ENCODE peak calls at places on chromosomes 13 and 19, in six cellular contexts. V, Y, X, D, A and Q are unnamed samples. For H3K4me1, the result is how much of the 10 kb centered on the place peaks cover.

GRCh38 chr13:78787189-78787588 is 128.2 kb upstream of the OBI1 start:
- DNase-seq in X (no peak), Y (no peak), A (no peak), V (no peak), D (no peak), Q (no peak)

GRCh38 chr13:29589967-29590366 is 5.5 kb downstream of the SLC7A1 start:
- DNase-seq in A (no peak), V (no peak), X (no peak), D (no peak), Y (no peak), Q (no peak)

GRCh38 chr19:42426643-42427042 is 545 bp downstream of the LIPE start:
- DNase-seq in A (no peak), D (no peak), V (no peak), Y (no peak), X (no peak), Q (no peak)

GRCh38 chr13:114142640-114143490 is 10.4 kb upstream of the RASA3 start:
- DNase-seq in D (peak), A (peak), Y (peak), V (no peak), X (peak), Q (no peak)

GRCh38 chr19:2266183-2266993 is 10.2 kb upstream of the JSRP1 start:
- DNase-seq in X (peak), Y (peak), D (peak), A (peak), V (peak), Q (peak)

GRCh38 chr19:37977992-37978391 is 71.0 kb downstream of the SIPA1L3 start:
- DNase-seq in D (no peak), Y (no peak), X (peak), A (peak), V (peak), Q (no peak)

GRCh38 chr19:29528350-29528945 is 2.7 kb downstream of the VSTM2B start:
- DNase-seq in V (peak), Y (peak), A (no peak), D (peak), X (peak), Q (no peak)

GRCh38 chr19:7506385-7507328 is 9.2 kb upstream of the ZNF358 start:
- DNase-seq in Y (peak), X (peak), V (peak), A (peak), D (peak), Q (peak)

GRCh38 chr19:41930926-41931592 is 2.8 kb upstream of the ERFL start:
- DNase-seq in X (no peak), Y (no peak), V (no peak), D (no peak), A (no peak), Q (no peak)

GRCh38 chr19:5778402-5778801 is 6.1 kb downstream of the PRR22 start:
- DNase-seq in A (no peak), X (no peak), V (no peak), D (no peak), Y (no peak), Q (no peak)

GRCh38 chr19:18768997-18769891 is 21.9 kb downstream of the COMP start:
- DNase-seq in A (no peak), X (no peak), V (no peak), D (peak), Y (no peak), Q (no peak)

GRCh38 chr13:50948576-50948975 is 39.0 kb downstream of the RNASEH2B start:
- DNase-seq in Y (no peak), X (peak), D (no peak), V (peak), A (no peak), Q (no peak)

GRCh38 chr19:56987184-56987583 is 132.6 kb upstream of the USP29 start:
- DNase-seq in D (no peak), A (no peak), V (no peak), X (no peak), Y (no peak), Q (no peak)

GRCh38 chr13:28408235-28408848 is 86.6 kb downstream of the FLT1 start:
- DNase-seq in D (no peak), Y (peak), A (no peak), X (no peak), V (no peak), Q (no peak)

GRCh38 chr13:36358352-36358751 is 12.2 kb upstream of the SPART start:
- DNase-seq in Y (no peak), A (no peak), V (no peak), X (no peak), D (no peak), Q (no peak)

GRCh38 chr13:76522083-76522755 is 364.0 kb downstream of the KCTD12 start:
- DNase-seq in D (no peak), V (peak), A (no peak), X (peak), Y (no peak), Q (no peak)

GRCh38 chr19:31346660-31347059 is 2.6 kb downstream of the TSHZ3 start:
- DNase-seq in A (no peak), D (no peak), X (no peak), Y (no peak), V (no peak), Q (no peak)

GRCh38 chr19:40266111-40266510 is 19.0 kb downstream of the AKT2 start:
- DNase-seq in D (no peak), V (no peak), A (no peak), X (no peak), Y (no peak), Q (no peak)

GRCh38 chr13:29438772-29439171 is 156.7 kb downstream of the SLC7A1 start:
- DNase-seq in X (no peak), V (peak), D (no peak), Y (no peak), A (no peak), Q (no peak)

GRCh38 chr13:29582171-29582570 is 13.3 kb downstream of the SLC7A1 start:
- DNase-seq in V (no peak), X (no peak), Y (peak), D (no peak), A (no peak), Q (no peak)

GRCh38 chr13:38223093-38223492 is 126.6 kb upstream of the UFM1 start:
- DNase-seq in D (no peak), A (no peak), Y (no peak), V (peak), X (peak), Q (no peak)

GRCh38 chr13:110106726-110107125 is 200.2 kb downstream of the COL4A1 start:
- DNase-seq in Y (no peak), A (no peak), V (peak), D (no peak), X (no peak), Q (no peak)

GRCh38 chr13:76503756-76504155 is 382.4 kb downstream of the KCTD12 start:
- DNase-seq in A (no peak), X (no peak), V (no peak), D (no peak), Y (no peak), Q (no peak)

GRCh38 chr19:49915271-49915670 is 13.7 kb upstream of the ATF5 start:
- DNase-seq in X (no peak), D (no peak), V (no peak), Y (no peak), A (no peak), Q (no peak)

GRCh38 chr19:23482829-23483228 is 87.6 kb upstream of the ZNF91 start:
- DNase-seq in Y (no peak), A (no peak), X (no peak), V (no peak), D (no peak), Q (no peak)

GRCh38 chr13:111282425-111282824 is 38.0 kb upstream of the TEX29 start:
- DNase-seq in Y (no peak), D (no peak), X (no peak), V (no peak), A (no peak), Q (no peak)

GRCh38 chr13:44373247-44373600 is 400 bp upstream of the SERP2 start:
- DNase-seq in D (no peak), V (no peak), A (no peak), X (no peak), Y (no peak), Q (no peak)

GRCh38 chr13:30776661-30777060 is 41.3 kb downstream of the ALOX5AP start:
- DNase-seq in X (no peak), V (no peak), A (no peak), D (no peak), Y (no peak), Q (no peak)

GRCh38 chr13:51728972-51729371 is 75.0 kb downstream of the DHRS12 start:
- DNase-seq in V (peak), D (no peak), A (no peak), X (peak), Y (no peak), Q (no peak)

GRCh38 chr13:92657565-92657964 is 569.0 kb upstream of the GPC6 start:
- DNase-seq in X (peak), D (no peak), V (peak), A (no peak), Y (no peak), Q (no peak)

GRCh38 chr19:4575267-4575793 is 15.8 kb upstream of the SEMA6B start:
- DNase-seq in V (peak), X (peak), D (peak), A (no peak), Y (no peak), Q (no peak)

GRCh38 chr13:26112843-26113242 is 61.0 kb upstream of the SHISA2 start:
- DNase-seq in A (no peak), V (no peak), Y (no peak), X (peak), D (no peak), Q (no peak)

GRCh38 chr13:90416519-90416918 is 931.0 kb upstream of the MIR17HG start:
- DNase-seq in V (peak), D (no peak), X (peak), A (no peak), Y (no peak), Q (peak)

GRCh38 chr19:31717316-31717715 is 368.1 kb upstream of the TSHZ3 start:
- DNase-seq in D (no peak), X (no peak), A (no peak), Y (no peak), V (peak), Q (no peak)

GRCh38 chr13:97434417-97435296 is 688 bp downstream of the RAP2A start:
- DNase-seq in Y (peak), X (peak), V (peak), D (peak), A (peak), Q (peak)

GRCh38 chr19:56538761-56539263 is at the start of gene ZFP28:
- DNase-seq in D (peak), A (peak), Y (peak), V (no peak), X (no peak), Q (peak)

GRCh38 chr19:16588824-16589577 is 16.8 kb upstream of the SLC35E1 start:
- DNase-seq in A (no peak), X (no peak), Y (no peak), V (no peak), D (no peak), Q (no peak)
- H3K4me1 ChIP-seq in A (under half), X (under half), Y (under half), V (under half), D (half or more), Q (half or more)

DNA sequence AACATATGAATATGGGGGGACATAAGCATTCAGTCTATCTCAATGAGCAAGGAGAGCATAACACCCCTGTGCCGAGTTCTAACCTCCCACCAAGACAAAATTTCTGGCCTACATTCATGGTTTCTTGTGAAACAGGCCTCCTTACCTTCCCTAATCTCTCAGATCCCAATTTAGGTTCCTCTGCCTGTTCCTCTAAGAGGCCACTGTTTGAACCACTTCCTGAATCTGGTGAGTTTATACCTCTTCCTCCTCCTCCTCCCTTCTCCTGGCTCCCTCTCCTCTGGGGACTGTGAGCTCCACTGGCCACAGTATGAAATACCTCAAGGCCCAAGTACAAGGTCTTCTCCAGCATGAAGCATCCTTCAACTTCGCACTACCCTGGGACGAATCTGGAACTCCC is 8.0 kb upstream of the SIGLECL1 start:
- DNase-seq in X (no peak), V (no peak), A (no peak), D (no peak), Y (no peak), Q (no peak)
- H3K4me1 ChIP-seq in X (under half), V (under half), A (under half), D (under half), Y (under half), Q (under half)

DNA sequence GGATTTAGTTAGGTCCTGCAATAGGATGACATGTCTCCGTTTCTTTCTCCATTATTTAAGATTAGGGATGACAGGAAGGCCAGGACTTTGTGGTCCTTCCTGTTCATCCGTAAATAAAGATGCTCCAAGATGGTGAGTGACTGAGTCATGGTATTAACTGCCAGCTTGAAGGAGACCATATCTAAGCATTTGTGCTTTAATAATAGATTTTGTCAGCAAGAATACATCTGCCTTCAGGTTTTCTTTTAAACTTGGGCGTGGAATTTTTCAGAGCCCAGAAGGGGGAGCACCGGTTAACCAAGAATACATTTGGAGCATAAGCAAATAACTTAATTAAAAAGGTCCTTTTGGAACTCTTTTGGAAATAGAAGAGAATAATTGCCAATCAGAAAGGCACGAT is 68.2 kb downstream of the ARHGAP35 start:
- DNase-seq in X (peak), V (no peak), A (no peak), D (no peak), Y (no peak), Q (no peak)
- H3K4me1 ChIP-seq in X (under half), V (under half), A (under half), D (under half), Y (under half), Q (half or more)

DNA sequence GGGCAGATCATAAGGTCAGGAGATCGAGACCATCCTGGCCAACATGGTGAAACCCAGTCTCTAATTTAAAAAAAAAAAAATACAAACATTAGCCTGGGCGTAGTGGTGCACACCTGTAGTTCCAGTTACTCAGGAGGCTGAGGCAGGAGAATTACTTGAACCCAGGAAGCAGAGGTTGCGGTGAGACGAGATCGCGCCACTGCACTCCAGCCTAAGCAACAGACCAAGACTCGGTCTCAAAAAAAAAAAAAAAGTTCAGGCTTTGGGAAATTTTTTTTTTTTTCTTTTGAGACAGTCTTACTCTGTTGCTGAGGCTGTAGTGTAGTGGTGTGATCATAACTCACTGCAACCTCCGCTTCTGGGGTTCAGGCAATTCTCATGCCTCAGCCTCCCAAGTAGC is 14.7 kb downstream of the LSM14A start:
- DNase-seq in Y (no peak), X (no peak), V (no peak), D (no peak), A (no peak), Q (no peak)
- H3K4me1 ChIP-seq in Y (under half), X (under half), V (under half), D (half or more), A (under half), Q (half or more)

DNA sequence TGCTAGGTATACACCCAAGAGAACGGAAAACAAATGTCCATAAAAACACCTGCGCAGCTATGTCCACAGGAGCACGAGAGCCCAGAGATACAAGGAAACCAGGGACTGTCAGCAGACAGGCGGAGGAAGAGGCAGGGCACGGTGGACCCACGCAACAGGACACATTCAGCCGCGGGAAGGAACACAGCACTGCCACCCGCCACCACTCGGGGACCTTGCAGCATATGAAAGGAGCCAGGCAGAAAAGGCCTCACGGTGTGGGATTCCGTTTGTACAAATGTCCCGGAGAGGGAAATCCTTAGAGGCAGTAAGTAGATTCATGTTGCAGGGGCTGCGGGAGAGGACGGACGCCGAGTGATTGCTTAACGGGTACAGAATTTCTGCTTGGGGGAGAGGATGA is 7.8 kb downstream of the HSPBP1 start:
- DNase-seq in D (no peak), Y (no peak), X (no peak), V (no peak), A (no peak), Q (no peak)
- H3K4me1 ChIP-seq in D (under half), Y (under half), X (under half), V (under half), A (under half), Q (under half)

DNA sequence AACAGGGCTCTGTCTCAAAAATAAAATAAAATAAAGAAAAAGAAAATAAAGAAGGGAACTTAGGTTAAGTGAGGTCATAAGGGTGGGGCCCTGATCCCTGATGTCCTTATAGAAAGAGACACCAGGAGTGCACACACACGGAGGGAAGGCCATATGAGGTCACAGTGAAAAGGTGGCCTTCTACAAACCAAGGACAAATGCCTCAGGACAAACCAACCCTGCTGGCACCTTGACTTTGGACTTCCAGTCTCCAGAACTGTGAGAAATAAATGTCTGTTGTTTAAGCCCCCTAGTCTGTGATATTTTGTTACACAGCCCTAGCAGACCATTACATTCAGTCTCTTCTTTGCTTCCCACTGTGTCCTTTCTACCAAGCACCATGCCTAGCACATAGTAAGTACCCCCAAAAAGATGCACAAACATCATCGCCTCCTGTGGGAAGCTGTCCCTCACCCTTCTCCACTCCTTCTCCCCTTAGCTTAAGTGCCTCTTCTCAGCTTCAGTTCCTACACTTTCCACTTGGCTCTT is 8.4 kb upstream of the ZBTB32 start:
- DNase-seq in Y (no peak), X (no peak), V (no peak), A (no peak), D (no peak), Q (no peak)
- H3K4me1 ChIP-seq in Y (under half), X (under half), V (under half), A (under half), D (under half), Q (under half)

DNA sequence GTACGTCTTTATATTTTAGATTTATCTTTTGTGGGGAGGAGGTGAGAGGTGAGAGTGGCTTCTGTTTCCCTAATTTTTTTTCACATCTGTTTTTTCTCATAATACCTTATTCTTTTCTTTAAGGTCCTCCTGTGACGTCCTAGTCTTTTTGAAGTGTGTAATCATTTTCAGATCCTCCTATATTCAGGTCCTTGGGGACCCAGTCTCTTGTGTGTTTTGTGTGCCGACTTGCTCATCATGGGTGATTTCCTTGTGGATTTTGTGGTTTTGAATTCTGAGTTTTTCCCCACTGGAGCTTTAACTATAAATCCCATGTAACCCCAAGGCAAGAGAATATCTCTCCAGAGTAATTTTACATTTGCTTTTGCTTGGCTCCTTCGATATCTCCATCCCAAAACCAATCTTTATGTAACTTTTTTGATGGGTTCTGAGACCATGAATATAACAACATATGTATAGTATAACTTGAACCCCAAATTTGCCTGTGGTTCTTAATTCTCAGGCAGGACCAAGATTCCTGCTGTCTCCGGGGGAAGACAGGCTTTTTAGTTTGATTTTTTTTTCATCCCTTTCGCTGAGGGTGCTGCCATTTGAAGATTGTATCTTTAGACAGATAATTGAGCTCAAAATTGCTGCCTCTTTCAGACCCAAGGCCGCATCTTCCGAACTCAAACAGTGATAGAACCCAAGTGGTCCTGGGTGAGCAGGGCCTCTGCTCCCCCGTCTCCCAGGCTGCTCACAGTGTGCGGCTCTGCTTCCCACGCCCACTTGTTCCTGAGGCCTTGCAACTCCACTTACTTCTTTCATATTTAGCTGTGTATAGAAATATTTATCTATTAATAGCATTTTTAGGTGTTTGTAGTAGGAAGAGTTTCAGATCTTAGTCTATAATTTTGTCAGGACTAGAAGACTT is 59.1 kb upstream of the GPR183 start:
- DNase-seq in X (no peak), D (no peak), Y (no peak), A (peak), V (no peak), Q (no peak)
- H3K4me1 ChIP-seq in X (under half), D (under half), Y (under half), A (under half), V (under half), Q (under half)

DNA sequence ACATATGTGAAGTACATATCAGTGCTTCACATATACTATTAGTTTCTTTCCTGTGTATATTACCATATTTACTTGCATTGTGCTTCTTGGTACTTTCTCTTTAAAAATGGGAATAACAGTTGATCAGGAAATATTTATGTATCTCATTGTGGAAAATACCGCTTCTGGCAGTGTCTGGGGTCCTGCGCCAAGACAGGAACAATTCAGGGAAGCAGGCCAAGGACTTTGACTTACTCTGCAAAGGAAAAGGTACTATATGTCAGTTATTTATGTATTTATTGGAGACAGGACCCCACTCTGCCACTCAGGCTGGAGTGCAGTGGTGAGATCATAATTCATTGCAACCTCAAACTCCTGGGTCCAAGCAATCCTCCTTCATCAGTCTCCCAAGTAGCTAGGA is 57.7 kb upstream of the NBEA start:
- DNase-seq in Y (no peak), V (no peak), D (no peak), X (no peak), A (no peak), Q (no peak)
- H3K4me1 ChIP-seq in Y (under half), V (under half), D (under half), X (under half), A (under half), Q (under half)